ENCODE peak calls at places on chromosomes 11 and 22, in seven cellular contexts. Q is GM23338; P is CD8-positive, alpha-beta T cell; Y is cardiac muscle cell; B is psoas muscle; H is heart left ventricle; M is tibial artery. X is an unnamed sample. For H3K4me1, the result is how much of the 10 kb centered on the place peaks cover.

GRCh38 chr22:44723801-44724200 is 21.8 kb downstream of the PRR5 start:
- DNase-seq in Y (no peak), M (no peak), P (no peak), Q (no peak), B (no peak), H (no peak), X (no peak)

GRCh38 chr11:84660257-84660656 is 966.9 kb downstream of the DLG2 start:
- DNase-seq in P (no peak), M (no peak), H (no peak), Y (no peak), B (no peak), Q (no peak), X (no peak)

GRCh38 chr11:74465291-74465708 is 2.0 kb downstream of the KCNE3 start:
- DNase-seq in B (no peak), Y (no peak), M (no peak), H (no peak), P (no peak), Q (no peak), X (no peak)

GRCh38 chr11:100980156-100980555 is 149.5 kb downstream of the PGR start:
- DNase-seq in Y (no peak), H (no peak), Q (peak), B (no peak), M (no peak), P (no peak), X (no peak)

GRCh38 chr11:73958521-73959141 is 7.8 kb downstream of the DNAJB13 start:
- DNase-seq in B (no peak), Q (no peak), M (no peak), P (no peak), H (no peak), Y (no peak), X (no peak)

GRCh38 chr22:43000441-43001175 is 14.3 kb downstream of the PACSIN2 start:
- DNase-seq in P (no peak), Y (no peak), Q (no peak), H (no peak), M (no peak), B (no peak), X (no peak)

GRCh38 chr11:66546368-66546965 is at the start of gene ACTN3:
- DNase-seq in M (peak), H (no peak), Q (peak), B (peak), P (no peak), Y (peak), X (peak)

GRCh38 chr11:47216141-47216798 is 1.5 kb downstream of the DDB2 start:
- DNase-seq in M (peak), P (peak), B (peak), Y (peak), Q (no peak), H (peak), X (peak)

GRCh38 chr11:37076866-37077265 is 478.8 kb upstream of the RAG2 start:
- DNase-seq in Q (no peak), P (no peak), M (no peak), Y (peak), B (no peak), H (no peak), X (no peak)

GRCh38 chr11:6647282-6647679 is 8.3 kb downstream of the DCHS1 start:
- DNase-seq in Q (peak), B (no peak), P (no peak), Y (no peak), H (peak), M (no peak), X (peak)

GRCh38 chr11:57430946-57431345 is 4.0 kb upstream of the SLC43A3 start:
- DNase-seq in Y (no peak), P (no peak), B (no peak), M (no peak), Q (peak), H (no peak), X (no peak)

GRCh38 chr22:28743852-28744251 is 2.0 kb downstream of the HSCB start:
- DNase-seq in M (no peak), H (no peak), Q (no peak), Y (no peak), B (no peak), P (no peak), X (no peak)

GRCh38 chr11:93521086-93521485 is 22.1 kb downstream of the SMCO4 start:
- DNase-seq in Y (no peak), Q (no peak), M (no peak), P (no peak), H (no peak), B (no peak), X (no peak)

GRCh38 chr11:75155570-75156422 is 4.9 kb downstream of the SLCO2B1 start:
- DNase-seq in Y (no peak), M (no peak), P (no peak), H (no peak), Q (no peak), B (no peak), X (no peak)

GRCh38 chr11:429391-429790 is 12.4 kb downstream of the ANO9 start:
- DNase-seq in P (no peak), B (peak), Y (no peak), Q (no peak), M (no peak), H (no peak), X (no peak)

GRCh38 chr22:44147821-44148574 is 32.7 kb upstream of the PARVG start:
- DNase-seq in Y (peak), B (no peak), M (no peak), Q (peak), H (no peak), P (no peak), X (no peak)

GRCh38 chr22:38792833-38793232 is 1.1 kb downstream of the DNAL4 start:
- DNase-seq in M (no peak), P (no peak), Y (no peak), B (no peak), Q (no peak), H (no peak), X (no peak)

GRCh38 chr11:75558939-75559843 is 2.9 kb upstream of the SERPINH1 start:
- DNase-seq in M (peak), P (no peak), H (peak), Q (peak), Y (peak), B (no peak), X (peak)

GRCh38 chr22:29149841-29150555 is 55.7 kb upstream of the EMID1 start:
- DNase-seq in H (peak), M (no peak), Q (no peak), B (no peak), P (no peak), Y (no peak), X (peak)

GRCh38 chr22:37675930-37676571 is 615 bp downstream of the LGALS1 start:
- DNase-seq in M (peak), Y (no peak), B (peak), H (peak), P (no peak), Q (peak), X (peak)

GRCh38 chr11:71223081-71223405 is 29.3 kb downstream of the SHANK2 start:
- DNase-seq in Y (no peak), Q (no peak), M (peak), P (no peak), H (no peak), B (no peak), X (no peak)

GRCh38 chr11:69642549-69642912 is 1.6 kb downstream of the CCND1 start:
- DNase-seq in B (no peak), P (no peak), Y (peak), H (peak), M (no peak), Q (peak), X (no peak)

GRCh38 chr11:30392977-30393376 is 70.1 kb downstream of the ARL14EP start:
- DNase-seq in H (no peak), M (no peak), B (no peak), Q (no peak), Y (no peak), P (no peak), X (no peak)

GRCh38 chr11:112524808-112525207 is 264.1 kb upstream of the PLET1 start:
- DNase-seq in H (peak), B (no peak), P (no peak), Q (no peak), Y (no peak), M (peak), X (peak)

GRCh38 chr11:103619480-103619879 is 417.0 kb upstream of the DDI1 start:
- DNase-seq in H (no peak), P (no peak), B (no peak), M (no peak), Y (peak), Q (no peak), X (no peak)

GRCh38 chr11:62489204-62489603 is 57.4 kb downstream of the AHNAK start:
- DNase-seq in H (no peak), P (no peak), Q (no peak), Y (no peak), M (no peak), B (no peak), X (no peak)

GRCh38 chr11:46594383-46594718 is 528 bp upstream of the AMBRA1 start:
- DNase-seq in M (no peak), H (no peak), B (no peak), Y (no peak), P (no peak), Q (no peak), X (no peak)

GRCh38 chr11:64799256-64799924 is 3.6 kb downstream of the MAP4K2 start:
- DNase-seq in Y (no peak), M (no peak), P (no peak), B (no peak), Q (no peak), H (no peak), X (no peak)

GRCh38 chr11:61828629-61829407 is 718 bp downstream of the FADS2 start:
- DNase-seq in Q (peak), Y (peak), P (no peak), H (peak), B (peak), M (peak), X (peak)

GRCh38 chr11:76672431-76673163 is 2.0 kb upstream of the LRRC32 start:
- DNase-seq in H (no peak), Y (no peak), B (no peak), Q (no peak), P (peak), M (no peak), X (no peak)

GRCh38 chr11:120141144-120142071 is 3.5 kb upstream of the TRIM29 start:
- DNase-seq in P (no peak), Y (no peak), M (no peak), H (no peak), Q (no peak), B (no peak), X (no peak)

GRCh38 chr11:122584670-122585069 is 70.9 kb upstream of the UBASH3B start:
- DNase-seq in M (no peak), Q (no peak), Y (no peak), H (no peak), B (no peak), P (no peak), X (no peak)

GRCh38 chr11:116773203-116774112 is 671 bp upstream of the BUD13 start:
- DNase-seq in Q (no peak), P (no peak), B (no peak), Y (no peak), H (no peak), M (peak), X (no peak)

GRCh38 chr11:122235615-122236014 is 119.6 kb upstream of the BLID start:
- DNase-seq in Y (peak), P (no peak), H (peak), M (no peak), B (peak), Q (no peak), X (peak)

GRCh38 chr11:77074205-77074604 is 7.4 kb downstream of the CAPN5 start:
- DNase-seq in P (no peak), B (no peak), H (no peak), Y (no peak), Q (no peak), M (no peak), X (no peak)

GRCh38 chr11:36075053-36075452 is 131.2 kb downstream of the LDLRAD3 start:
- DNase-seq in Q (no peak), M (no peak), Y (no peak), H (no peak), P (no peak), B (no peak), X (no peak)

GRCh38 chr22:30008401-30008800 is 71.9 kb upstream of the HORMAD2 start:
- DNase-seq in P (no peak), Q (no peak), B (no peak), M (no peak), Y (no peak), H (no peak), X (no peak)

GRCh38 chr22:37496651-37497599 is 10.7 kb upstream of the MFNG start:
- DNase-seq in Y (no peak), B (no peak), M (no peak), P (no peak), H (no peak), Q (peak), X (no peak)

GRCh38 chr11:86509579-86509978 is 134.9 kb downstream of the CCDC81 start:
- DNase-seq in Y (no peak), P (no peak), Q (no peak), H (no peak), B (no peak), M (no peak), X (no peak)

GRCh38 chr11:3182462-3182852 is 17.3 kb upstream of the OSBPL5 start:
- DNase-seq in P (no peak), Y (no peak), B (no peak), Q (no peak), M (no peak), H (no peak), X (no peak)

GRCh38 chr11:13434247-13435205 is 28.5 kb downstream of the BTBD10 start:
- DNase-seq in P (no peak), H (no peak), M (no peak), Q (peak), Y (no peak), B (no peak), X (no peak)

GRCh38 chr11:13445588-13445987 is 17.4 kb downstream of the BTBD10 start:
- DNase-seq in Y (no peak), B (no peak), H (no peak), P (no peak), M (no peak), Q (no peak), X (no peak)

DNA sequence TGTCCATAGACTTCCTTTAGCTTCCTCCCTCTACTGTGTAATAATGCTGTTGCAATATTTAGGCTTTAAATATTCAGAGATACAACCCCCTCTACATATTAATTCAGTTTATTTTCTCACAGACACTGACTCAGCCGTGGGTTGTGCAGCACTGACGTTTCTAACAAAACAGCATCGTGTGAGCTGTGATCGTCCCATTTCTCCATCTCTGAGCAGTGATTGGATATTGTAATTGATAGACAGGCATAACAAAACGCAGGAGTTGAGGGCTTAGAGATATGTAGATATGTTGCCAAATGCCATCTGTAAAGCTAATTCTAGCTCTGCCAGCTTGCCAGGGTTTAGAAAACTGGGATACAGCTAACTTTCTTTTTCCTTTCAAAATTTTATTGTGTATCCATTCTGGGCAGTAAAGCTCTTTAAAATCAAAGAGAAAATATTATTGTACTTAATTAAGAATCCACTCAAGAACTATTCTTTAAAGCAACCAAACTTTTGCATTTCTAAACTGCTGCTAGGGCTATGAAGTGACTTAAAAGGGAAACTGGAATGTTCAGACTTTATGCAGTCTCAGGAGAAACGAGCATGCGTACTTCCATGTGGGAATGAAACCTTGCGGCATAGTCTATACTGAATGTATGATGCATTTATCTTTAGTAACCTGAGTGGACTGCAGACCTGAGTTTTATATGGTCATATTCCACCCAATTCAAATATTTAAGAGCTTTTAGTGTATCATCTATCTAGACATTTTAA is 22.7 kb downstream of the BTBD10 start:
- DNase-seq in M (peak), Q (peak), Y (peak), H (peak), P (no peak), B (peak), X (peak)
- H3K27ac ChIP-seq in M (peak), Q (peak), Y (no peak), H (peak), P (no peak), B (no peak), X (peak)

DNA sequence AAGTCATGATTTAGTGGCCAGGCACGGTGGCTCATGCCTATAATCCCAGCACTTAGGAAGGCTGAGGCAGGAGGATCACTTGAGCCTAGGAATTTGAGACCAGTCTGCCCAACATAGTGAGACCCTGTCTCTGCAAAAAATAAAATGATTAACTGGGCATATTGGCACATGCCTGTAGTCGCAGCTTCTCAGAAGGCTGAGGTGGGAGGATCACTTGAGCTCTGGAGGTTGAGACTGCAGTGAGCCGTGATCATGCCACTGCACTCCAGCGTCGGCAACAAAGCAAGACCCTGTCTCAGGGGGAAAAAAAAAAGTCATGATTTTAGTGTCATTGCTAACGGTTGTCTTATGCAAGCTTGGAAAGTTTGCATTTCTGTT is 11.9 kb downstream of the UBE2L3 start:
- DNase-seq in B (no peak), M (no peak), Y (no peak), P (no peak), H (no peak), Q (no peak), X (no peak)
- H3K4me1 ChIP-seq in B (under half), M (under half), Y (under half), P (under half), H (under half), Q (under half), X (under half)

GRCh38 chr22:49476176-49476575 is 351.5 kb downstream of the BRD1 start:
- DNase-seq in P (no peak), B (no peak), H (no peak), M (no peak), Q (no peak), Y (no peak), X (no peak)

GRCh38 chr22:49473286-49473685 is 354.4 kb downstream of the BRD1 start:
- DNase-seq in Y (no peak), B (no peak), M (no peak), Q (no peak), P (no peak), H (no peak), X (no peak)

GRCh38 chr22:49476800-49477400 is 350.8 kb downstream of the BRD1 start:
- DNase-seq in H (no peak), B (no peak), M (no peak), P (no peak), Q (no peak), Y (no peak), X (no peak)

GRCh38 chr22:49479566-49479965 is 348.1 kb downstream of the BRD1 start:
- DNase-seq in Y (no peak), M (no peak), H (no peak), Q (no peak), P (no peak), B (no peak), X (no peak)

DNA sequence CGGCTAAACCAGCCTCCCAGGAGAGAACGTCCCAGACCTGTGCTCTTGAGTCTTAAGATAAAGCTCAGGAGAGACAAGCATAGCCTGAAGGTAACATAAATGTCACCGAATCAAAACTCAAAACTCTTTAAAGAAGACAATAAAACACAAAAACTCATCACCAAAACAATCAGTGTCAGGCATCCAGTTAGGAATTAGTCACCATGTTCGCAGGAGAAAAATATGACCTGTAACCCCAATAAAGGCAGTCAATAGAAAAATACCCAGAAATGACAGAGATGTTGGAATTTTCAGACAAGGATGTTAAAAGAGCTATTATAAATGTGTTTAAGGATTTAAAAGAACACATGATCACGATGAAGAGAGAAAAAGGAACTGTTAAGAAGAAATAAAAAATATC is 352.4 kb downstream of the BRD1 start:
- DNase-seq in P (no peak), H (no peak), Q (no peak), B (no peak), M (no peak), Y (no peak), X (no peak)
- TF ChIP-seq CTCF in P (no peak), H (no peak), Q (no peak), B (no peak), M (no peak), Y (no peak), X (no peak)

DNA sequence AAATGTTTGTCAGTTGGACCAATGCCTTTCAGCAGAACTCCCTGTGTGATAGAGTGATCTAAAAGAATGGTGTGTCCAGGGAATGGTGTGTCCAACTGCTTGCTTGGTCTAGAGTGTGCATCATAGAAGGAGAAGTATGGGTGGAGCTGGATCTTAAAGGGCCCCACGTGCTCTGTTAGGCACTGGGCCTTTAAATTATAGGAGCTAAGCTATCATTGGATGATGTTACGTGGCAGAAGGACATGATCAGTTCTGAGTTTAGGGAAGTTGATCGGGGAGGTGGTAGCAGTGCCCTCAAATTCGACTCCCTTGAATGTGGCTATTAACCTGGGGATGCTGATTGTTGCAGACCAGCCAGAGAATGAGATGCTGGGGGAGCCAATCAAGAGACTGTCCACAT is 16.4 kb downstream of the STX3 start:
- DNase-seq in M (no peak), B (no peak), Y (no peak), Q (no peak), P (no peak), H (no peak), X (no peak)
- H3K27ac ChIP-seq in M (no peak), B (peak), Y (no peak), Q (no peak), P (no peak), H (peak), X (peak)